ENCODE peak calls at places on chromosome 1, in nine cellular contexts. O, A, G, C, I, J, B, F and D are unnamed samples.

GRCh38 chr1:194358208-194358581 is 1171.8 kb upstream of the B3GALT2 start:
- DNase-seq in O (no peak), A (no peak), G (no peak), C (no peak), I (no peak), J (no peak), B (no peak), F (no peak), D (no peak)

GRCh38 chr1:163730366-163730765 is 408.6 kb downstream of the NUF2 start:
- DNase-seq in O (no peak), A (no peak), G (no peak), C (no peak), I (peak), J (no peak), B (no peak), F (no peak), D (no peak)

GRCh38 chr1:70355111-70355407 is 537 bp upstream of the ANKRD13C start:
- DNase-seq in O (no peak), A (no peak), G (no peak), C (no peak), I (no peak), J (no peak), B (no peak), F (no peak), D (no peak)

GRCh38 chr1:24015226-24016210 is 35.4 kb upstream of the SRSF10 start:
- DNase-seq in O (peak), A (peak), G (no peak), C (no peak), I (peak), J (no peak), B (no peak), F (no peak), D (no peak)

GRCh38 chr1:32761253-32761877 is 55.8 kb downstream of the YARS1 start:
- DNase-seq in O (peak), A (peak), G (no peak), C (no peak), I (peak), J (no peak), B (no peak), F (no peak), D (no peak)

GRCh38 chr1:217919683-217920502 is 288.7 kb downstream of the SPATA17 start:
- DNase-seq in O (no peak), A (no peak), G (no peak), C (no peak), I (peak), J (no peak), B (no peak), F (no peak), D (no peak)

GRCh38 chr1:21216835-21217811 is 40.4 kb upstream of the EIF4G3 start:
- DNase-seq in O (peak), A (no peak), G (no peak), C (peak), I (peak), J (peak), B (peak), F (peak), D (peak)

GRCh38 chr1:36831171-36831810 is 203.0 kb downstream of the GRIK3 start:
- DNase-seq in O (no peak), A (no peak), G (no peak), C (no peak), I (no peak), J (no peak), B (no peak), F (no peak), D (no peak)

GRCh38 chr1:221724931-221725605 is 16.8 kb downstream of the DUSP10 start:
- DNase-seq in O (peak), A (no peak), G (no peak), C (no peak), I (peak), J (no peak), B (no peak), F (no peak), D (no peak)

GRCh38 chr1:118985611-118986290 is 2.4 kb downstream of the TBX15 start:
- DNase-seq in O (no peak), A (no peak), G (no peak), C (no peak), I (no peak), J (no peak), B (peak), F (no peak), D (no peak)

GRCh38 chr1:181204530-181204929 is 116.0 kb downstream of the IER5 start:
- DNase-seq in O (no peak), A (no peak), G (no peak), C (no peak), I (no peak), J (no peak), B (no peak), F (no peak), D (no peak)

GRCh38 chr1:221718391-221719277 is 23.3 kb downstream of the DUSP10 start:
- DNase-seq in O (peak), A (peak), G (no peak), C (no peak), I (peak), J (no peak), B (no peak), F (no peak), D (no peak)

GRCh38 chr1:213374369-213374768 is 323.3 kb downstream of the RPS6KC1 start:
- DNase-seq in O (peak), A (no peak), G (peak), C (peak), I (peak), J (peak), B (peak), F (peak), D (peak)

DNA sequence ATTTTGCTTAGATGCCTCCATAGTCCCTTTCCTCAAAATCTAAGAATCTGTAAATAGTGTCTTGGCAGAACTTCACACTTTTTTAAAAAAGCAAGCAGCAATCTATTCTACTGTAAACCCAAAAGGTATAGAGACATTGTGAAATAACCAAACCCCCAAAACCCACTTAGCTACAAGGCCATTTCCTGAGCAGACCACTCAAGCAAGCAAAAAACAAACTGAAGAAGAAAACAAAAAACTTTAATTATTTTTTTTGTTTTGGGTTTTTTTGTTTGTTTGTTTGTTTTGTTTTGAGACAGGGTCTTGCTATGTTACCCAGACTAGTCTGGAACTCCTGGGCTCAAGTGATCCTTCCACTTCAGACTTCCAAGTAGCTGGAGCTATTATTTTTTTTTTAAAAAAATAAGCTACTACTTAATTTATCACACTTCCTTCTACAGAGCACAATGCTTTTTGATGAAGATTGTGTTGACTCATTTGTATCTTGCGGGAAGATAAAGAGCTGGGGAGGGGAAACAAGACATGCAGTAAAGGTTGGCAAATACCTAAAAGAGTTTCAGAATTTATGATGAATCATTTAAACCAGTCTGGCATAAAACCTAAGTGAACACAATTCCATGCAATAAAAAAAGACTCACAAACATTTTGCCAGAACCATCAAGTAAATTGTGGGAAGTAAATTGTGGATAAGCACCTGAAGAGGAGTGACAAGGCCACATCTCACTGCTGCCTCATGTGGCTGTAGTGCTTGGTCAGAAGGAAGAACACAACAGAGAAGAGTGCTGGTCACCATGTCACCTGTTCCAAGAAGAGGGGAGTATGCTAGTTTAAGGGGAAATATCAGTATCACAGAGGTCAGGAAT is 2.7 kb upstream of the PTPN22 start:
- DNase-seq in O (peak), A (no peak), G (no peak), C (no peak), I (no peak), J (no peak), B (no peak), F (no peak), D (no peak)
- TF ChIP-seq CTCF in O (peak), A (peak), G (peak), C (no peak), I (peak), J (peak), B (peak), F (no peak), D (no peak)

DNA sequence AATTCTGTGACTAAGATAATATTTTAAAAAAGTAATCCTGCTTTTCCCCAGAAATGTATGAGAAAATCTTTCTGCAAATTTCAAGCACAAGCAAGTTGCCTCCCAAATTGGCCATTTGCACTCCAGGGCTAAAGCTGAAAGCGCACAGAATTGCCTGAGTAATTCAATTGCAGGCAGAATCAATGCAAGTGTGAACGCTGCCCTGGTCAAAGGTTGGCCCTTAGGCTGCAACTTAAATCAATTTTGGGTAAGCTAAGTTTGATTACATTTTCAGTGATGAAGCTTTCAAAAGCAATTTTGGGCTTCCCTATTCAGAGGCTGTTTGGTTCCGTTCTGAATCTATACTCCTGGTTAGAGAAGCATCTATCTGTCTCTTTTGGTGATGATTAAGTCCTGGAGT is 501.8 kb upstream of the ZRANB2 start:
- DNase-seq in O (no peak), A (no peak), G (no peak), C (no peak), I (no peak), J (no peak), B (no peak), F (no peak), D (no peak)
- TF ChIP-seq CTCF in O (no peak), A (no peak), G (no peak), C (no peak), I (no peak), J (no peak), B (no peak), F (no peak), D (no peak)

GRCh38 chr1:2459757-2460156 is 16.3 kb upstream of the PLCH2 start:
- DNase-seq in O (peak), A (peak), G (no peak), C (no peak), I (peak), J (peak), B (no peak), F (no peak), D (no peak)
- TF ChIP-seq CTCF in O (peak), A (peak), G (peak), C (no peak), I (peak), J (peak), B (no peak), F (no peak), D (no peak)

DNA sequence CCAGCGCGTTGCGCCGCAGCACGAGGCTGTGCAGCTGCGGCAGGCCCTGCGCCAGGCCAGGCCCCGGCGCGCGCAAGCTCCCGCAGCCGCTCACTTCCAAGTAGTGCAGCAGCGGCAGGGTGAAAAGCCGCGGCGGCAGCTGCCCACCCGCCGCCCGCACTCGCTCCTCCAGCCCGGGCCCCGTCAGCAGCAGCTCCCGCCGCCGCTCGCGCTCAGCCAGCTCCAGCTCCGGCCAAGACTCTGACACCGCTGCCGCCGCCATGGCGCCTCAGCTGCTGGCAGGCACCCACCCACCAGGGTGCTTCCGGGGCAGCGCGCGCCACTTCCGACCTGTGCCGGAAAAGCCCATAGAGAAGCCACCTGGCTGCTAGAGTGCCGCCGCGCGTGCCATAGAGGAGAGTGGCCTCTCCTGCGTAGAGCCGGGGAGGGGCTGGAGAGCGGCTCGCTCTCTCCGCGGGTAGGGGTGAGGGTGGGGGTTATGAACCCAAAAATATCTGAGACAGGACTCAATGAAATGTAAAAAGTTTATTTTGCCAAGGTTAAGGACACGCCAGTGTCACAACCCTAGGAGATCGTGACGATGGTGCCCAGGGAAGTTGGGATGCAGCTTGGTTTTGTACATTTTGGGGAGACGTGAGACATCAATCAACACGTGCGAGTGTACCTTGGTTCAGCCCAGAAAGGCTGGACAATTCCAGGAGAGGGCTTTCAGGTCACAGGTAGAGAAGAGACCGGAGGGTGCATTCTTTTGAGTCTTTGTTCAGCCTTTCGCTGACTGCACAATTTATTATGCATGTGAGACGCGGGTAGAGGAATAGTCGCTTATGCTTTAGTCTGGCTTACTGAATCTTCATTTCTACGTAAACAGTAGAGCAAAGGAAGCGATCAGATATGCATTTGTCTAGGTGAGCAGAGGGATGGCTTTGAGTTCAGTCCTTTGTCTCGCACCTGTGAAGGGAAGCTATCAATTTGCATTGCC is at the start of gene LRRC47:
- DNase-seq in O (peak), A (peak), G (peak), C (peak), I (peak), J (peak), B (peak), F (peak), D (peak)
- TF ChIP-seq CTCF in O (no peak), A (no peak), G (no peak), C (no peak), I (no peak), J (no peak), B (no peak), F (no peak), D (no peak)

DNA sequence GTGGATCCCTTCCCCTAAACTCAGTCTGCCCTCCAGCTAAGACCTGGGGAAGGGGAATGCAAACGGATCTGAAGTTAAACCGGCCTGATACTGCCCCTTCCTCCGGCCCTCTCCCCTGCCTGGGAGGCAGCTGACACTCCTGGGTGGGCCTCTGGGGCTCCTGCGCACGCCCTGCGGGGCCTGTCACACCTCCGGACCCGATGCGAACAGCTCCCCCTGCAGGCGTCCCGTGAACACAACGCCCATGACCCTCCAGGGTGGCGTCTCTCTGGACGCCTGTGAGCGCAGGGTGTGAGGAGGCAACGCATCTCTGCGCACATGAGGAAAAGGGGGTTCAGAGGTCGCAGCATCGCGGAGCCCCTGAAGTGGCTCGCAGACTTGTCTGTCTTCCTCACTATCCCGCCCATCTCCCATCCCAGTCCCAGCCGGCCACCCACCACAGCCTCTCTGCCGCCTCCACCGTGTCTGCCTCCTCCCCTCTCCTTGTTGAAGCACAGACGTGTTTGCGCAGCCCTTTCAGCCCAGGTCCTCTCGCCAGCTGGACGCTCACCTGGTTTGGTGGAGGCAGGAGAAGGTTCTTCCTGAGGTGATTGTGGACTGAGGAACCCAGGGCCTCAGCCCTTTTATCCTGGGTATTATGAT is 421 bp upstream of the LCE3A start:
- DNase-seq in O (no peak), A (no peak), G (no peak), C (no peak), I (no peak), J (no peak), B (peak), F (no peak), D (no peak)
- TF ChIP-seq CTCF in O (peak), A (peak), G (peak), C (no peak), I (no peak), J (no peak), B (no peak), F (no peak), D (peak)

GRCh38 chr1:67158401-67158800 is 7.9 kb upstream of the IL23R start:
- DNase-seq in O (no peak), A (no peak), G (no peak), C (no peak), I (no peak), J (no peak), B (no peak), F (no peak), D (no peak)
- TF ChIP-seq CTCF in O (no peak), A (no peak), G (no peak), C (no peak), I (no peak), J (no peak), B (no peak), F (no peak), D (no peak)

DNA sequence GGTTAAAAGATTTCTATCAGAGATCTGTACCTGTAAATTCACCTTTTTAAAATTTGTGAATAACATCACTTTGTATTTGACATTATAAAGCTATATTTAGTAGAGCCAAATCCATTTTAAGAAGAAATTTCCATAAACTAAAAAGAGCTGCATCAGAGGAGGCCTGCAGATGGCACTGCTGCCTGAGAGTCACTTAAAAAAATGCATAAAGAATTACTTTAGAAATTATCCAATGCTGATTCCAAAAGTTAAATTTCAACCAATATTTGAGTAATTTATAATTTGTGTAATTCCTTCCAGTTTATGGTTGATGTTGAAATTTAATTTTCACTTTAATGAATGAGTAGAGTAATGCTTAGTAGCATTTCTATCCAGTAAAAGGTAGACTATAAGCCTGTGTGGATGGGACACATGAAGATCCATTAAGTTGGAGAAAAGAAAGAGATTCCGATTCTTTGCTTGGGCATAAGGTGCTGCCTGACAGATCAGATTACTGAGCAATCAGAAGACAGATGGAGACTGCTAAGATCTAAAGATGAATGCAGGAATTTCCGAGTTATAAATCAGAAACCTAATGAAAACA is 20.7 kb upstream of the RPE65 start:
- DNase-seq in O (peak), A (no peak), G (no peak), C (no peak), I (peak), J (peak), B (no peak), F (no peak), D (no peak)
- TF ChIP-seq CTCF in O (peak), A (peak), G (peak), C (no peak), I (peak), J (peak), B (no peak), F (peak), D (peak)

GRCh38 chr1:93628682-93629081 is 53.0 kb downstream of the BCAR3 start:
- DNase-seq in O (no peak), A (no peak), G (no peak), C (no peak), I (no peak), J (no peak), B (no peak), F (no peak), D (no peak)

GRCh38 chr1:93633313-93633712 is 48.3 kb downstream of the BCAR3 start:
- DNase-seq in O (no peak), A (no peak), G (no peak), C (no peak), I (no peak), J (no peak), B (no peak), F (no peak), D (no peak)

GRCh38 chr1:93630168-93630567 is 51.5 kb downstream of the BCAR3 start:
- DNase-seq in O (no peak), A (no peak), G (no peak), C (no peak), I (no peak), J (no peak), B (no peak), F (no peak), D (no peak)

GRCh38 chr1:93629101-93630059 is 52.3 kb downstream of the BCAR3 start:
- DNase-seq in O (peak), A (no peak), G (peak), C (peak), I (peak), J (peak), B (peak), F (no peak), D (peak)

GRCh38 chr1:93631626-93632365 is 49.8 kb downstream of the BCAR3 start:
- DNase-seq in O (no peak), A (no peak), G (no peak), C (no peak), I (no peak), J (peak), B (peak), F (no peak), D (no peak)
- TF ChIP-seq CTCF in O (peak), A (peak), G (peak), C (no peak), I (peak), J (peak), B (peak), F (peak), D (no peak)